ENCODE peak calls at places on chromosomes 12 and 14, in eight cellular contexts. N is NCI-H510A treated with DMSO at 0.1 percent for 48 hours, A is ELR, M is kidney tubule cell, K is mucosa of gallbladder, Y is RWPE1, U is type B pancreatic cell, V is T-helper 2 cell. H is an unnamed sample.

GRCh38 chr14:73457050-73457934 is 1.1 kb downstream of the NUMB start:
- DNase-seq in N (no peak), A (peak), M (peak), K (no peak), Y (peak), U (peak), V (no peak), H (peak)

GRCh38 chr14:31934767-31935266 is 142.3 kb upstream of the ARHGAP5 start:
- DNase-seq in N (peak), A (peak), M (peak), K (peak), Y (peak), U (no peak), V (no peak), H (peak)

GRCh38 chr14:104335611-104336010 is 197.2 kb downstream of the KIF26A start:
- DNase-seq in N (no peak), A (no peak), M (no peak), K (no peak), Y (no peak), U (no peak), V (no peak), H (no peak)

GRCh38 chr12:25958254-25959068 is at the start of gene RASSF8:
- DNase-seq in N (peak), A (peak), M (peak), K (peak), Y (peak), U (peak), V (no peak), H (peak)

GRCh38 chr14:65627315-65627714 is 214.8 kb downstream of the FUT8 start:
- DNase-seq in N (no peak), A (no peak), M (no peak), K (no peak), Y (no peak), U (no peak), V (no peak), H (no peak)

GRCh38 chr12:121620328-121620891 is 5.9 kb upstream of the ORAI1 start:
- DNase-seq in N (no peak), A (no peak), M (no peak), K (no peak), Y (no peak), U (no peak), V (no peak), H (no peak)

GRCh38 chr12:114692558-114693531 is 8.9 kb upstream of the TBX3 start:
- DNase-seq in N (no peak), A (peak), M (no peak), K (no peak), Y (peak), U (no peak), V (no peak), H (no peak)

GRCh38 chr12:123033392-123034021 is 53.0 kb downstream of the ARL6IP4 start:
- DNase-seq in N (no peak), A (no peak), M (no peak), K (no peak), Y (no peak), U (no peak), V (no peak), H (no peak)

GRCh38 chr12:117904051-117904450 is 64.7 kb downstream of the KSR2 start:
- DNase-seq in N (no peak), A (no peak), M (no peak), K (no peak), Y (no peak), U (no peak), V (no peak), H (no peak)

GRCh38 chr12:113418213-113418879 is 3.8 kb upstream of the SDSL start:
- DNase-seq in N (no peak), A (no peak), M (peak), K (no peak), Y (no peak), U (no peak), V (no peak), H (no peak)

GRCh38 chr12:87656311-87656710 is 372.9 kb downstream of the C12orf50 start:
- DNase-seq in N (no peak), A (no peak), M (no peak), K (no peak), Y (no peak), U (no peak), V (no peak), H (no peak)

GRCh38 chr12:101885912-101886561 is 8.7 kb downstream of the DRAM1 start:
- DNase-seq in N (no peak), A (no peak), M (peak), K (no peak), Y (no peak), U (no peak), V (no peak), H (no peak)

GRCh38 chr12:116717466-116718457 is 20.1 kb downstream of the SPRING1 start:
- DNase-seq in N (no peak), A (no peak), M (peak), K (peak), Y (no peak), U (no peak), V (no peak), H (no peak)

GRCh38 chr12:47385587-47385986 is 305.8 kb upstream of the AMIGO2 start:
- DNase-seq in N (no peak), A (no peak), M (no peak), K (no peak), Y (no peak), U (no peak), V (no peak), H (no peak)

GRCh38 chr12:6927379-6927991 is at the start of gene ATN1:
- DNase-seq in N (peak), A (peak), M (peak), K (peak), Y (no peak), U (peak), V (no peak), H (peak)

GRCh38 chr14:26621366-26621765 is 23.5 kb upstream of the NOVA1 start:
- DNase-seq in N (no peak), A (no peak), M (no peak), K (no peak), Y (no peak), U (no peak), V (no peak), H (no peak)

GRCh38 chr12:77131977-77132490 is 66.7 kb upstream of the E2F7 start:
- DNase-seq in N (peak), A (no peak), M (no peak), K (no peak), Y (no peak), U (no peak), V (no peak), H (peak)

GRCh38 chr12:6891637-6892036 is 13.0 kb upstream of the LRRC23 start:
- DNase-seq in N (no peak), A (peak), M (no peak), K (no peak), Y (no peak), U (no peak), V (no peak), H (peak)

GRCh38 chr12:47969845-47970244 is 6.4 kb downstream of the TMEM106C start:
- DNase-seq in N (no peak), A (no peak), M (no peak), K (no peak), Y (no peak), U (no peak), V (no peak), H (no peak)

GRCh38 chr14:34714320-34715107 is at the start of gene CFL2:
- DNase-seq in N (peak), A (peak), M (peak), K (peak), Y (peak), U (peak), V (peak), H (peak)